ENCODE peak calls at places on chromosomes 6 and 20, in seven cellular contexts. V, T, C, U, G, S and P are unnamed samples.

GRCh38 chr6:163711615-163712568 is 297.4 kb downstream of the QKI start:
- DNase-seq in V (no peak), T (peak; percentile 11), C (peak; percentile 74), U (peak; percentile 42), G (no peak), S (peak; percentile 9), P (peak; percentile 4)

GRCh38 chr20:50271674-50272412 is 81.2 kb downstream of the CEBPB start:
- DNase-seq in V (no peak), T (no peak), C (no peak), U (peak; percentile 46), G (no peak), S (no peak), P (no peak)

GRCh38 chr6:2876210-2877056 is 26.7 kb downstream of the SERPINB9 start:
- DNase-seq in V (peak; percentile 53), T (peak; percentile 100), C (no peak), U (peak; percentile 74), G (peak; percentile 54), S (peak; percentile 49), P (peak; percentile 50)

GRCh38 chr6:145647602-145648001 is 87.7 kb downstream of the EPM2A start:
- DNase-seq in V (no peak), T (no peak), C (no peak), U (no peak), G (no peak), S (no peak), P (no peak)

GRCh38 chr6:152502421-152503188 is 134.6 kb downstream of the SYNE1 start:
- DNase-seq in V (no peak), T (no peak), C (no peak), U (no peak), G (no peak), S (no peak), P (no peak)

GRCh38 chr6:43628392-43629103 is 516 bp downstream of the GTPBP2 start:
- DNase-seq in V (peak; percentile 64), T (peak; percentile 68), C (peak; percentile 53), U (peak; percentile 73), G (peak; percentile 67), S (no peak), P (peak; percentile 74)

GRCh38 chr6:123171341-123171740 is 175.3 kb downstream of the CLVS2 start:
- DNase-seq in V (no peak), T (no peak), C (no peak), U (no peak), G (no peak), S (no peak), P (no peak)

GRCh38 chr6:114051031-114051430 is 80.1 kb upstream of the HDAC2 start:
- DNase-seq in V (no peak), T (no peak), C (no peak), U (no peak), G (no peak), S (no peak), P (no peak)

GRCh38 chr6:78909391-78909790 is 42.0 kb downstream of the IRAK1BP1 start:
- DNase-seq in V (no peak), T (no peak), C (no peak), U (no peak), G (no peak), S (peak; percentile 76), P (no peak)

GRCh38 chr6:26594128-26594493 is 2.6 kb upstream of the ABT1 start:
- DNase-seq in V (no peak), T (no peak), C (no peak), U (no peak), G (no peak), S (no peak), P (no peak)

GRCh38 chr6:132933085-132933484 is 118.7 kb downstream of the RPS12 start:
- DNase-seq in V (no peak), T (no peak), C (no peak), U (no peak), G (no peak), S (no peak), P (no peak)

GRCh38 chr6:51777631-51778030 is 309.8 kb downstream of the PKHD1 start:
- DNase-seq in V (no peak), T (no peak), C (no peak), U (no peak), G (no peak), S (no peak), P (no peak)

GRCh38 chr20:45963059-45964011 is 8.7 kb downstream of the ZNF335 start:
- DNase-seq in V (no peak), T (peak; percentile 82), C (no peak), U (no peak), G (peak; percentile 47), S (no peak), P (no peak)

GRCh38 chr20:51628533-51629398 is 86.2 kb upstream of the NFATC2 start:
- DNase-seq in V (no peak), T (peak; percentile 90), C (no peak), U (no peak), G (no peak), S (peak; percentile 31), P (peak; percentile 30)

GRCh38 chr20:40897177-40897700 is 131.4 kb upstream of the TOP1 start:
- DNase-seq in V (no peak), T (no peak), C (no peak), U (no peak), G (no peak), S (peak; percentile 10), P (no peak)

GRCh38 chr6:115838763-115839401 is 221.8 kb downstream of the FRK start:
- DNase-seq in V (peak; percentile 67), T (peak; percentile 50), C (no peak), U (no peak), G (peak; percentile 33), S (no peak), P (peak; percentile 17)
- TF ChIP-seq CTCF in V (peak; percentile 33), T (peak; percentile 52), C (no peak), U (no peak), G (peak; percentile 49), S (peak; percentile 51), P (peak; percentile 46)

GRCh38 chr6:54737247-54737646 is 109.3 kb upstream of the FAM83B start:
- DNase-seq in V (peak; percentile 9), T (peak; percentile 28), C (no peak), U (no peak), G (no peak), S (no peak), P (peak; percentile 9)
- TF ChIP-seq CTCF in V (peak; percentile 22), T (peak; percentile 61), C (no peak), U (no peak), G (peak; percentile 17), S (peak; percentile 34), P (peak; percentile 19)

GRCh38 chr6:5031150-5031549 is 27.3 kb upstream of the RPP40 start:
- DNase-seq in V (no peak), T (no peak), C (no peak), U (no peak), G (no peak), S (no peak), P (no peak)

GRCh38 chr6:5029609-5030008 is 25.8 kb upstream of the RPP40 start:
- DNase-seq in V (no peak), T (no peak), C (no peak), U (no peak), G (no peak), S (no peak), P (no peak)

GRCh38 chr6:5028301-5028700 is 24.5 kb upstream of the RPP40 start:
- DNase-seq in V (no peak), T (no peak), C (no peak), U (no peak), G (no peak), S (no peak), P (no peak)

GRCh38 chr6:5028921-5029320 is 25.1 kb upstream of the RPP40 start:
- DNase-seq in V (no peak), T (peak; percentile 36), C (no peak), U (no peak), G (no peak), S (no peak), P (no peak)

DNA sequence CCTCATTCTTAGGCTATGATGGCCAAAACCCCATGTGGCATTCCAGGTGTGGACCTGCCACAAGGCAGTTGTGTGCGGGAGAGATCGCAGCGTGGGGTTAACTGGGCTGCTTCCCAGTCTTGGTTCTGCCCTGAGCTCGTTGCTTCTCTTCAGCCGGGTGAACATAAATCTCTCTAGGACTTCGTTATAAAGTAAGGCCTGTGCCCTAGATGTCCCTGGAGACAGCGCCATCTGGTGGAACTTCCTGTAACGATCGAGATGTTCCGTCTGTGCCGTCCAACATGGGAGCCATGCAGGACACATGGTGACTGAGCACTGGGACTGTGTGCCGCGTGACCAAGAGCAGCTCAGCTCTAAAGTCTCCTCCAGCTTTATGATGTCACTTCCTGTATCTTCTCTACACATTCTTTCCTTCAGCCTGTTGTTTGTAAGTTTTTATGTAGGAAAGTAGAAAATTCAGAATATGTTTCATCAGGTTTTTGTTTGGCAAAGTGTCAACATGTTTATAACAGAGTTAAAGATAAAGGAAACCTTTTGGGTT is 26.8 kb upstream of the RPP40 start:
- DNase-seq in V (peak; percentile 81), T (peak; percentile 87), C (peak; percentile 67), U (peak; percentile 77), G (peak; percentile 90), S (no peak), P (peak; percentile 92)
- TF ChIP-seq CTCF in V (peak; percentile 61), T (peak; percentile 99), C (peak; percentile 74), U (peak; percentile 59), G (peak; percentile 79), S (peak; percentile 74), P (peak; percentile 58)

GRCh38 chr6:134950482-134950881 is 581 bp upstream of the ALDH8A1 start:
- DNase-seq in V (no peak), T (no peak), C (no peak), U (no peak), G (no peak), S (no peak), P (no peak)
- TF ChIP-seq CTCF in V (no peak), T (no peak), C (no peak), U (no peak), G (no peak), S (no peak), P (no peak)

GRCh38 chr6:106509420-106510089 is 119.7 kb downstream of the RTN4IP1 start:
- DNase-seq in V (peak; percentile 31), T (peak; percentile 28), C (peak; percentile 52), U (no peak), G (peak; percentile 21), S (no peak), P (peak; percentile 76)
- TF ChIP-seq CTCF in V (no peak), T (no peak), C (peak; percentile 59), U (no peak), G (peak; percentile 12), S (no peak), P (peak; percentile 43)

GRCh38 chr6:107116328-107116892 is 1.1 kb upstream of the BEND3 start:
- DNase-seq in V (peak; percentile 59), T (no peak), C (no peak), U (peak; percentile 68), G (peak; percentile 71), S (no peak), P (peak; percentile 62)
- TF ChIP-seq CTCF in V (no peak), T (no peak), C (peak; percentile 46), U (no peak), G (peak; percentile 16), S (peak; percentile 20), P (no peak)

DNA sequence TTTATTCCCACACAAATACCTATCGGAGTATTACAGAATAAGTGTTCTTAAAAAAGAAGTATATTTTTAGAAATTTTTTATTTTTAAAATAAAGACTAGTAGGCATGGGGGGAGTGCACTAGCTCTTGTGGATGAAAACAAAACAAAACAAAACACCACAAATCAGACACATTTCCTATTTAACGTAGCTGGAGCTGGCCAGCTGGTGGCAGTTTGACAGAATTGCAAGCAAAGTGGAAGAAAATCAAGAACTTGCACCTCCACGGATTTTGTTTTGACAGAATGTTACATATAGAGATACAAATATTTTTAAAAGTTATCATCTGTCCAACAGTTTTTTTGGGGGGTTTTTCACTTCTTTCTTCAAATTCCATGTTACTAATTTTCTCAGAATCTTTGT is 63.6 kb upstream of the SNRPB2 start:
- DNase-seq in V (no peak), T (no peak), C (no peak), U (no peak), G (no peak), S (no peak), P (no peak)
- TF ChIP-seq CTCF in V (no peak), T (no peak), C (no peak), U (no peak), G (no peak), S (peak; percentile 3), P (no peak)